ENCODE peak calls at places on chromosomes 16 and 17, in eight cellular contexts. P is fibroblast of lung, D is Peyer's patch, G is heart right ventricle, U is adrenal gland, K is GM13976, Z is left lung, S is body of pancreas. H is an unnamed sample.

GRCh38 chr17:49214665-49215360 is 4.3 kb downstream of the ABI3 start:
- DNase-seq in U (peak), K (no peak), D (no peak), G (peak), S (peak), Z (no peak), P (no peak), H (no peak)

GRCh38 chr17:1766382-1767135 is 4.7 kb downstream of the SERPINF1 start:
- DNase-seq in U (no peak), D (no peak), K (no peak), Z (no peak), S (no peak), P (no peak), G (peak), H (no peak)

GRCh38 chr17:50268040-50268439 is 6.2 kb upstream of the TMEM92 start:
- DNase-seq in G (no peak), U (no peak), Z (no peak), D (no peak), S (no peak), P (no peak), K (no peak), H (peak)

GRCh38 chr16:67475051-67475450 is 5.9 kb downstream of the ATP6V0D1 start:
- DNase-seq in U (no peak), G (no peak), Z (no peak), K (no peak), P (no peak), S (peak), D (no peak), H (no peak)

GRCh38 chr17:16909472-16909871 is 62.4 kb downstream of the TNFRSF13B start:
- DNase-seq in D (no peak), Z (no peak), S (no peak), G (no peak), K (no peak), P (no peak), U (no peak), H (no peak)

GRCh38 chr17:31431795-31432658 is 40.6 kb downstream of the RAB11FIP4 start:
- DNase-seq in P (no peak), G (no peak), D (no peak), U (no peak), S (no peak), Z (no peak), K (no peak), H (no peak)

GRCh38 chr16:83356266-83356665 is 451.5 kb upstream of the HSBP1 start:
- DNase-seq in K (peak), S (peak), D (no peak), U (peak), Z (no peak), G (no peak), P (peak), H (no peak)

GRCh38 chr17:14971054-14971453 is 294.1 kb downstream of the PMP22 start:
- DNase-seq in U (no peak), Z (no peak), D (no peak), P (no peak), S (no peak), G (no peak), K (no peak), H (no peak)

GRCh38 chr17:40532520-40533253 is 31.3 kb upstream of the TNS4 start:
- DNase-seq in K (no peak), D (no peak), U (no peak), S (no peak), Z (no peak), G (no peak), P (peak), H (no peak)

GRCh38 chr17:28711723-28712036 is at the start of gene PROCA1:
- DNase-seq in P (no peak), G (no peak), S (no peak), Z (peak), U (no peak), K (peak), D (no peak), H (no peak)

GRCh38 chr17:9409026-9409425 is 166.6 kb downstream of the STX8 start:
- DNase-seq in D (no peak), U (no peak), K (no peak), P (no peak), G (no peak), S (peak), Z (no peak), H (no peak)

DNA sequence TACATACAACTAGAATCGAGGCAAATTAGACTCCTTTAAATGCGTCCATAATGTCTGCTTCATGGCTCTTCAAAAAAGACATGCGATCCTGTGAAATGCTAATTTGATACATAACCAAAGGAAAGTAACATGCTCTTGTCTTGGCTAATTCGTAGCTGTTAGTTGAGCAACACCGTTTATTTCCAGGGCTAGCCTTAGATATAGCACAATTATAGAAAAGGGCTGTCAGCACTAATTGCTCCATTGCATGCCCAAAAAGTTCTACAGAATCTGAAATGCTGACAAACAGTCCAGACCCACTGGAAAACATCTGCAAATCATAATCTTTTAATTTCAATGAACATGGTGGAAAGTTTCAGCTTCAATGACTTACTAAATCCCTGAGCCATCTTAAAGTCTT is 43.0 kb upstream of the NUDT7 start:
- DNase-seq in S (no peak), D (no peak), G (no peak), P (no peak), U (no peak), K (no peak), Z (no peak), H (no peak)
- TF ChIP-seq CTCF in S (no peak), D (no peak), G (no peak), P (no peak), U (no peak), K (no peak), Z (no peak), H (no peak)

DNA sequence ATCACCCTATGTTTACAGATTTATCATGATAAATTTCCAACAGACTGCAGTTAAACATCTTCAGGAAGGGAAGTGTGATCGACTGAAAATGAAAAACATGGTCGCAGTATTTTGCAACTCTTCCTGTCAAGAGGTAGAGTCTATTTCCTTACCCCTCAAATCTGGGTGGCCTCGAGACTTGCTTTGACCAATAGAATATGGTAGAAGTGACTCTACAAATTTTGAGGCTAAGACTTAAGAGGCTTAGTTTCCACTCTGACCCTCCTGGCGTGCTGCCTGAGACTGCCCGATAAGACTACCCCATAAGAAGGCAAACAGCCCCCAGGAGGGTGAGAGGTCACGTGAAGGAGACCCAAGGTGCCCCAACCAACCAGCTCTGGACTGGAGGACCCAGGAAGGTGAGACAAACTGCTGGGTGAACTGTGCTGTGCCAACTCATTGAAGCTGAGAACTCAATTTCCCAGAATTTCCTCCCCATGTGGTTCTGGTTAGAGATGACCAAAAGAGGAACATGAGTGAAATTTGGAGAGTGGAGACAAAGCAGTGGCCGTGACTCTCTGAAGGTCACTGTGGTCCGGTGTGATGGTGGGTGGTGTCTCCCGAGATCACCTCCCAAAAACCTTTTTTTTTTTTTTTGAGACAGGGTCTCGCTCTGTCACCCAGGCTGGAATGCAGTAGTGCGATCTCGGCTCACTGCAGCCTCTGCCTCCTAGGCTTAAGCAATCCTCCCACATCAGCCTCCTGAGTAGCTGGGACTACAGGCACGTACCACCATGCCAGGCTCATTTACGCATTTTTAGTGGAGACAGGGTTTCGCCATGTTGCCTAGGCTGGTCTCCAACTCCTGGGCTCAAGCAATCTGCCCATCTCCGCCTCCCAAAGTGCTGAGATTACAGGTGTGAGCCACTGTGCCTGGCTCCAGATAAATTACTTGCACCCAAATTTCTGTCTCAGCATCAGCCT is 38.2 kb upstream of the LITAF start:
- DNase-seq in G (no peak), S (no peak), K (no peak), D (no peak), P (no peak), Z (no peak), U (no peak), H (no peak)
- TF ChIP-seq CTCF in G (no peak), S (no peak), K (no peak), D (no peak), P (no peak), Z (no peak), U (no peak), H (no peak)

DNA sequence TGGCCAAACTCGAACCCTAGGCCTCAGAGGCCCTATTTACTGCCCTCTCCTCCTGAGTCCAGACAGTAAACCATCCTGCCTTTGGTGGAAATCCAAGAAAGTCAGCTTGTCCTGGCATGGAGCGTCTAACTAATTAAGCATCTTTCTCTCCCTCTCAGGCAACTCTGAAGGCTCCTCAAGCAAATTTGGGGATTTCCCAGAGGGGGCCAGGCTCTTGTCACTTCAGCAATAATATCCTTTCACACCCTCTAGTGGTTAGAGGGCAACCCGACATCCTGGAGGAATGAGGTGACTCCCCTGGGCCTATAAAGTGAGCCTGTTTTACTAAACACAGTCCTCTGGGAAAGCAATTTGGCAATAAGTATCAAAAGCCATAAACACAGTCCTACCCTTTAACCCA is 60.4 kb downstream of the NOG start:
- DNase-seq in G (no peak), D (peak), S (no peak), U (no peak), P (peak), K (peak), Z (no peak), H (no peak)
- TF ChIP-seq CTCF in G (no peak), D (no peak), S (no peak), U (no peak), P (peak), K (peak), Z (peak), H (no peak)

GRCh38 chr17:13601317-13601775 is 383 bp downstream of the HS3ST3A1 start:
- DNase-seq in P (no peak), S (peak), K (peak), U (no peak), G (peak), Z (peak), D (no peak), H (no peak)
- TF ChIP-seq CTCF in P (no peak), S (no peak), K (no peak), U (no peak), G (no peak), Z (no peak), D (no peak), H (no peak)

GRCh38 chr16:17211797-17212196 is 259.0 kb downstream of the XYLT1 start:
- DNase-seq in P (no peak), K (no peak), U (no peak), D (no peak), G (no peak), S (no peak), Z (no peak), H (no peak)
- TF ChIP-seq CTCF in P (no peak), K (peak), U (no peak), D (no peak), G (no peak), S (peak), Z (no peak), H (no peak)

DNA sequence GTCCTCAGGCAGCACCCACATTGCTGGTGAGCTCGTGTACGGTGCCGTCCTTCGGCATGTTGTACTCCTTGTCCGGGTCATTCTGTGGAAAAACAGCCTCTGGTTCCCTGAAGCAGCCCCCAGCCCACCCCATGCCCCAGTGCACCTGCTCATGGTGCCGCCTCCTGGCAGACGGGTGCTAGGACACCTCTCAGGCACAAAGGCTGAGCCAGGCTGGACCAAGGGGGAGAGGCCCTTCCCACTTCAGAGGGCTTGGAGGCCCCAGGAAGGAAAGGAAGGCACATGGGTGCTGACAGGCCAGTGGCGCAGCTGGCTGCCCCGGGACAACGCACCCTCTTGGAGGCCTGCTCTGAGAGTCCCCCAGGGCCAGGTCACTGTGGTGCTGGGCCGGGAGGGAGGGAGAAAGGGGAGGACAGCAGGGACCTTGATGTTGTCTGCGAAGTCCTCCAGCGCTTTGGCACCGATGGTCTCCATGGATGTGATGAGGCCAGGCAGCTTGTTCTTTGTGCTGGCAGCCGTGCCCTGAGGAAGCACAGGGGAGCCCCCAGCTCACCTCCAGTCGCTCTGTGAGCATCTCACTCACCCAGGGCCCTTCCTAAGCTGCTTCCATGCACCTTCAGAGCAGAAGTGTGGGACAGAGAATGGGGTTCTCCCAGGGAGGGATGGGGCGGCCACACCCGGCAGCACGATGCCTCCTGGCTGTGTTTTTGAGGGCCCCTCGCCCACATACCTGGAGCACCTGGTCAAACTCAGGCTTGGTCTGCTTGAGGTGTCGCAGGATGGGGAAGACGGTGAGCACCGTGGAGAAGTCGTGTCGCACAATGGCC is 9.3 kb downstream of the ZACN start:
- DNase-seq in Z (no peak), U (no peak), K (peak), S (no peak), G (no peak), P (no peak), D (no peak), H (no peak)
- TF ChIP-seq CTCF in Z (no peak), U (no peak), K (no peak), S (no peak), G (no peak), P (no peak), D (no peak), H (no peak)

GRCh38 chr16:58018803-58019202 is 6.8 kb upstream of the MMP15 start:
- DNase-seq in S (no peak), Z (peak), D (no peak), P (no peak), U (no peak), G (no peak), K (no peak), H (no peak)
- TF ChIP-seq CTCF in S (no peak), Z (no peak), D (no peak), P (no peak), U (no peak), G (no peak), K (no peak), H (no peak)

H was measured in activated B cell treated with CpG ODN at 0.5 μM for 24 hours.